ENCODE peak calls at places on chromosomes 2 and 18, in nine cellular contexts. C is non-pigmented ciliary epithelial cell; M is CD8-positive, alpha-beta T cell; J is mammary epithelial cell; B is endodermal cell; W is A549; I is activated naive CD4-positive, alpha-beta T cell; V is stimulated activated CD8-positive, alpha-beta memory T cell treated with anti-CD3 and anti-CD28 coated beads, Interleukin-12 subunit alpha, Interleukin-12 subunit beta, amount 100 ng/mL, for 4 hours; X is psoas muscle. S is an unnamed sample.

GRCh38 chr2:120312861-120313694 is 32.9 kb upstream of the INHBB start:
- DNase-seq in C (peak), I (peak), B (peak), W (peak), X (peak), V (peak), M (peak), J (peak), S (peak)

GRCh38 chr18:62717059-62717849 is 1.9 kb downstream of the PHLPP1 start:
- DNase-seq in V (peak), I (no peak), X (no peak), B (peak), W (peak), M (peak), J (peak), C (no peak), S (no peak)

GRCh38 chr18:28073658-28074057 is 103.3 kb downstream of the CDH2 start:
- DNase-seq in M (no peak), B (no peak), I (no peak), J (no peak), C (no peak), W (no peak), V (no peak), X (no peak), S (no peak)

GRCh38 chr2:8571792-8572499 is 109.9 kb upstream of the ID2 start:
- DNase-seq in V (no peak), X (no peak), I (no peak), J (no peak), M (peak), C (no peak), W (no peak), B (peak), S (peak)

GRCh38 chr2:160869411-160869810 is 290.8 kb upstream of the TANK start:
- DNase-seq in C (peak), X (no peak), J (peak), V (no peak), W (peak), B (no peak), M (no peak), I (no peak), S (no peak)

GRCh38 chr2:10382313-10383061 is 65.6 kb downstream of the ODC1 start:
- DNase-seq in W (no peak), J (no peak), M (peak), V (no peak), X (no peak), C (no peak), B (peak), I (no peak), S (no peak)

GRCh38 chr2:69512446-69512845 is 75.2 kb upstream of the NFU1 start:
- DNase-seq in J (no peak), C (no peak), I (no peak), V (no peak), B (no peak), M (no peak), W (no peak), X (no peak), S (no peak)

GRCh38 chr2:97749611-97750010 is 36.2 kb downstream of the ZAP70 start:
- DNase-seq in C (no peak), I (no peak), X (no peak), W (no peak), M (no peak), J (no peak), B (peak), V (no peak), S (no peak)

GRCh38 chr2:207865210-207865609 is 95.5 kb upstream of the FZD5 start:
- DNase-seq in I (no peak), V (no peak), W (no peak), J (no peak), X (no peak), C (no peak), B (no peak), M (no peak), S (no peak)

GRCh38 chr2:24176326-24176725 is 1.5 kb downstream of the FAM228A start:
- DNase-seq in M (no peak), X (no peak), J (no peak), B (no peak), C (no peak), V (no peak), W (no peak), I (no peak), S (no peak)

GRCh38 chr2:76478636-76479035 is 767.9 kb upstream of the GCFC2 start:
- DNase-seq in I (no peak), X (no peak), J (no peak), W (no peak), B (no peak), C (no peak), M (no peak), V (no peak), S (no peak)

GRCh38 chr18:44801796-44802195 is 121.1 kb downstream of the SETBP1 start:
- DNase-seq in M (no peak), C (no peak), X (no peak), B (no peak), W (no peak), J (no peak), V (no peak), I (no peak), S (no peak)

GRCh38 chr18:52569492-52569891 is 229.5 kb downstream of the DCC start:
- DNase-seq in I (no peak), B (no peak), J (peak), X (no peak), W (peak), M (no peak), V (no peak), C (no peak), S (no peak)

GRCh38 chr2:174546519-174547506 is 50.8 kb downstream of the WIPF1 start:
- DNase-seq in W (peak), I (no peak), J (peak), V (no peak), C (peak), B (peak), M (no peak), X (no peak), S (peak)

GRCh38 chr2:221570321-221571107 is 1.6 kb downstream of the EPHA4 start:
- DNase-seq in W (no peak), M (peak), X (peak), J (peak), C (no peak), I (no peak), B (peak), V (no peak), S (peak)

S was measured in ecto neural progenitor cell.